ENCODE peak calls at places on chromosome 11, in ten cellular contexts. M, X, K, C, P, T, L, R, D and U are unnamed samples.
A peak's percentile ranks its signal among the peaks of the same experiment; 100 is the strongest.

GRCh38 chr11:2779981-2780849 is 80.4 kb upstream of the KCNQ1OT1 start:
- DNase-seq in K (no peak), C (peak; percentile 56), X (no peak), R (no peak), L (no peak), P (peak; percentile 0), T (no peak), M (no peak), D (no peak), U (no peak)

GRCh38 chr11:110031171-110031570 is 62.0 kb upstream of the ZC3H12C start:
- DNase-seq in K (no peak), L (no peak), X (no peak), R (no peak), C (no peak), M (no peak), D (no peak), P (no peak), T (peak; percentile 10), U (no peak)

GRCh38 chr11:65236194-65237059 is 25.3 kb upstream of the POLA2 start:
- DNase-seq in T (no peak), L (no peak), R (no peak), M (no peak), P (no peak), C (no peak), D (no peak), X (no peak), K (no peak), U (no peak)

GRCh38 chr11:129852125-129852740 is 36.6 kb downstream of the TMEM45B start:
- DNase-seq in X (no peak), T (no peak), K (no peak), L (no peak), C (no peak), R (peak; percentile 64), M (no peak), D (no peak), P (no peak), U (no peak)

GRCh38 chr11:17169876-17170275 is 37.9 kb downstream of the PIK3C2A start:
- DNase-seq in C (no peak), P (no peak), M (no peak), L (no peak), T (no peak), D (no peak), X (no peak), K (no peak), R (no peak), U (no peak)

GRCh38 chr11:44199298-44199697 is 103.8 kb downstream of the EXT2 start:
- DNase-seq in K (peak; percentile 6), M (no peak), P (no peak), X (no peak), D (no peak), C (no peak), R (no peak), L (no peak), T (no peak), U (no peak)

GRCh38 chr11:55658031-55658573 is 3.9 kb upstream of the OR4C6 start:
- DNase-seq in C (no peak), M (no peak), L (no peak), T (no peak), P (no peak), K (no peak), R (no peak), D (no peak), X (no peak), U (no peak)

GRCh38 chr11:113384551-113384950 is 3.0 kb upstream of the ANKK1 start:
- DNase-seq in T (peak; percentile 96), C (peak; percentile 97), P (no peak), K (peak; percentile 35), L (no peak), M (no peak), R (peak; percentile 100), X (peak; percentile 54), D (peak; percentile 59), U (no peak)

GRCh38 chr11:76824083-76824939 is 36.4 kb upstream of the ACER3 start:
- DNase-seq in C (peak; percentile 56), M (no peak), X (peak; percentile 22), T (peak; percentile 54), D (no peak), L (no peak), R (peak; percentile 66), P (no peak), K (no peak), U (no peak)